ENCODE peak calls at places on chromosomes 16 and 17, in nine cellular contexts. One of them, this sample, is unnamed.

GRCh38 chr16:87086156-87086555 is 231.0 kb downstream of the C16orf95 start:
- DNase-seq in NCI-H524: no peak
- DNase-seq in stimulated activated CD4-positive, alpha-beta T cell treated with anti-CD3 and anti-CD28 coated beads, Interleukin-1b, Interleukin-23, amount 100 ng/mL, for 48 hours: no peak
- DNase-seq in non-pigmented ciliary epithelial cell: no peak
- DNase-seq in activated CD4-positive, alpha-beta T cell treated with anti-CD3 and anti-CD28 coated beads, Interleukin-2, amount 50 U/mL, for 48 hours: no peak
- DNase-seq in iris pigment epithelial cell: peak; percentile 69
- DNase-seq in T-helper 17 cell: no peak
- DNase-seq in retina: no peak
- DNase-seq in mesendoderm: no peak
- DNase-seq in this sample: no peak

GRCh38 chr16:11085025-11085485 is 140.7 kb downstream of the CLEC16A start:
- DNase-seq in T-helper 17 cell: no peak
- DNase-seq in activated CD4-positive, alpha-beta T cell treated with anti-CD3 and anti-CD28 coated beads, Interleukin-2, amount 50 U/mL, for 48 hours: no peak
- DNase-seq in stimulated activated CD4-positive, alpha-beta T cell treated with anti-CD3 and anti-CD28 coated beads, Interleukin-1b, Interleukin-23, amount 100 ng/mL, for 48 hours: no peak
- DNase-seq in NCI-H524: peak; percentile 90
- DNase-seq in iris pigment epithelial cell: no peak
- DNase-seq in non-pigmented ciliary epithelial cell: no peak
- DNase-seq in mesendoderm: no peak
- DNase-seq in retina: peak; percentile 82
- DNase-seq in this sample: no peak

GRCh38 chr17:56213031-56213430 is 59.8 kb downstream of the ANKFN1 start:
- DNase-seq in stimulated activated CD4-positive, alpha-beta T cell treated with anti-CD3 and anti-CD28 coated beads, Interleukin-1b, Interleukin-23, amount 100 ng/mL, for 48 hours: no peak
- DNase-seq in NCI-H524: no peak
- DNase-seq in activated CD4-positive, alpha-beta T cell treated with anti-CD3 and anti-CD28 coated beads, Interleukin-2, amount 50 U/mL, for 48 hours: no peak
- DNase-seq in mesendoderm: no peak
- DNase-seq in T-helper 17 cell: no peak
- DNase-seq in iris pigment epithelial cell: no peak
- DNase-seq in non-pigmented ciliary epithelial cell: no peak
- DNase-seq in retina: no peak
- DNase-seq in this sample: no peak

GRCh38 chr16:79644977-79645667 is 44.6 kb upstream of the MAF start:
- DNase-seq in iris pigment epithelial cell: no peak
- DNase-seq in mesendoderm: peak; percentile 6
- DNase-seq in T-helper 17 cell: no peak
- DNase-seq in NCI-H524: no peak
- DNase-seq in stimulated activated CD4-positive, alpha-beta T cell treated with anti-CD3 and anti-CD28 coated beads, Interleukin-1b, Interleukin-23, amount 100 ng/mL, for 48 hours: no peak
- DNase-seq in retina: no peak
- DNase-seq in non-pigmented ciliary epithelial cell: no peak
- DNase-seq in activated CD4-positive, alpha-beta T cell treated with anti-CD3 and anti-CD28 coated beads, Interleukin-2, amount 50 U/mL, for 48 hours: no peak
- DNase-seq in this sample: no peak

GRCh38 chr16:29958756-29959155 is 3.1 kb upstream of the TMEM219 start:
- DNase-seq in stimulated activated CD4-positive, alpha-beta T cell treated with anti-CD3 and anti-CD28 coated beads, Interleukin-1b, Interleukin-23, amount 100 ng/mL, for 48 hours: no peak
- DNase-seq in retina: no peak
- DNase-seq in activated CD4-positive, alpha-beta T cell treated with anti-CD3 and anti-CD28 coated beads, Interleukin-2, amount 50 U/mL, for 48 hours: no peak
- DNase-seq in NCI-H524: no peak
- DNase-seq in non-pigmented ciliary epithelial cell: no peak
- DNase-seq in iris pigment epithelial cell: no peak
- DNase-seq in mesendoderm: no peak
- DNase-seq in T-helper 17 cell: no peak
- DNase-seq in this sample: no peak

GRCh38 chr17:28612936-28613872 is 781 bp downstream of the RSKR start:
- DNase-seq in T-helper 17 cell: peak; percentile 21
- DNase-seq in iris pigment epithelial cell: peak; percentile 34
- DNase-seq in activated CD4-positive, alpha-beta T cell treated with anti-CD3 and anti-CD28 coated beads, Interleukin-2, amount 50 U/mL, for 48 hours: peak; percentile 24
- DNase-seq in mesendoderm: peak; percentile 67
- DNase-seq in non-pigmented ciliary epithelial cell: peak; percentile 4
- DNase-seq in stimulated activated CD4-positive, alpha-beta T cell treated with anti-CD3 and anti-CD28 coated beads, Interleukin-1b, Interleukin-23, amount 100 ng/mL, for 48 hours: no peak
- DNase-seq in NCI-H524: peak; percentile 14
- DNase-seq in retina: peak; percentile 44
- DNase-seq in this sample: peak; percentile 3

GRCh38 chr17:55969577-55969976 is 183.7 kb upstream of the ANKFN1 start:
- DNase-seq in activated CD4-positive, alpha-beta T cell treated with anti-CD3 and anti-CD28 coated beads, Interleukin-2, amount 50 U/mL, for 48 hours: no peak
- DNase-seq in NCI-H524: no peak
- DNase-seq in iris pigment epithelial cell: no peak
- DNase-seq in non-pigmented ciliary epithelial cell: no peak
- DNase-seq in retina: no peak
- DNase-seq in mesendoderm: peak; percentile 10
- DNase-seq in stimulated activated CD4-positive, alpha-beta T cell treated with anti-CD3 and anti-CD28 coated beads, Interleukin-1b, Interleukin-23, amount 100 ng/mL, for 48 hours: no peak
- DNase-seq in T-helper 17 cell: no peak
- DNase-seq in this sample: no peak

GRCh38 chr16:70749681-70750601 is 51.0 kb downstream of the VAC14 start:
- DNase-seq in iris pigment epithelial cell: no peak
- DNase-seq in retina: peak; percentile 53
- DNase-seq in NCI-H524: no peak
- DNase-seq in activated CD4-positive, alpha-beta T cell treated with anti-CD3 and anti-CD28 coated beads, Interleukin-2, amount 50 U/mL, for 48 hours: no peak
- DNase-seq in stimulated activated CD4-positive, alpha-beta T cell treated with anti-CD3 and anti-CD28 coated beads, Interleukin-1b, Interleukin-23, amount 100 ng/mL, for 48 hours: no peak
- DNase-seq in T-helper 17 cell: no peak
- DNase-seq in mesendoderm: no peak
- DNase-seq in non-pigmented ciliary epithelial cell: no peak
- DNase-seq in this sample: no peak

GRCh38 chr17:10119203-10120112 is 78.9 kb downstream of the GAS7 start:
- DNase-seq in iris pigment epithelial cell: no peak
- DNase-seq in retina: no peak
- DNase-seq in non-pigmented ciliary epithelial cell: no peak
- DNase-seq in stimulated activated CD4-positive, alpha-beta T cell treated with anti-CD3 and anti-CD28 coated beads, Interleukin-1b, Interleukin-23, amount 100 ng/mL, for 48 hours: no peak
- DNase-seq in T-helper 17 cell: no peak
- DNase-seq in activated CD4-positive, alpha-beta T cell treated with anti-CD3 and anti-CD28 coated beads, Interleukin-2, amount 50 U/mL, for 48 hours: no peak
- DNase-seq in NCI-H524: no peak
- DNase-seq in mesendoderm: peak; percentile 97
- DNase-seq in this sample: no peak

This sample was measured in NCI-H1436 treated with DMSO at 0.1 percent for 48 hours.